ENCODE peak calls at places on chromosomes 3 and 15, in six cellular contexts. One of them, this sample, is unnamed.

GRCh38 chr3:43786102-43786952 is 95.6 kb downstream of the ABHD5 start:
- DNase-seq in AG04450: no peak
- DNase-seq in tibial artery: no peak
- DNase-seq in foreskin fibroblast: no peak
- DNase-seq in HFF-Myc: no peak
- DNase-seq in fibroblast of pulmonary artery: no peak
- DNase-seq in this sample: no peak

GRCh38 chr15:47652853-47653243 is 64.5 kb upstream of the SEMA6D start:
- DNase-seq in AG04450: no peak
- DNase-seq in tibial artery: no peak
- DNase-seq in foreskin fibroblast: no peak
- DNase-seq in HFF-Myc: no peak
- DNase-seq in fibroblast of pulmonary artery: no peak
- DNase-seq in this sample: no peak

GRCh38 chr3:61414456-61414855 is 146.9 kb upstream of the PTPRG start:
- DNase-seq in AG04450: no peak
- DNase-seq in tibial artery: no peak
- DNase-seq in foreskin fibroblast: no peak
- DNase-seq in HFF-Myc: no peak
- DNase-seq in fibroblast of pulmonary artery: no peak
- DNase-seq in this sample: no peak

GRCh38 chr15:45143946-45144345 is 14.2 kb downstream of the DUOX1 start:
- DNase-seq in AG04450: no peak
- DNase-seq in tibial artery: no peak
- DNase-seq in foreskin fibroblast: no peak
- DNase-seq in HFF-Myc: no peak
- DNase-seq in fibroblast of pulmonary artery: no peak
- DNase-seq in this sample: no peak

GRCh38 chr3:173622156-173622555 is 224.6 kb downstream of the NLGN1 start:
- DNase-seq in AG04450: no peak
- DNase-seq in tibial artery: no peak
- DNase-seq in foreskin fibroblast: peak
- DNase-seq in HFF-Myc: peak
- DNase-seq in fibroblast of pulmonary artery: no peak
- DNase-seq in this sample: peak

GRCh38 chr3:80308637-80309036 is 540.8 kb upstream of the ROBO1 start:
- DNase-seq in AG04450: no peak
- DNase-seq in tibial artery: peak
- DNase-seq in foreskin fibroblast: no peak
- DNase-seq in HFF-Myc: no peak
- DNase-seq in fibroblast of pulmonary artery: no peak
- DNase-seq in this sample: no peak

GRCh38 chr3:98952404-98952803 is 50.9 kb upstream of the DCBLD2 start:
- DNase-seq in AG04450: no peak
- DNase-seq in tibial artery: no peak
- DNase-seq in foreskin fibroblast: no peak
- DNase-seq in HFF-Myc: no peak
- DNase-seq in fibroblast of pulmonary artery: no peak
- DNase-seq in this sample: no peak

GRCh38 chr3:64889991-64890390 is 202.2 kb upstream of the ADAMTS9 start:
- DNase-seq in AG04450: no peak
- DNase-seq in tibial artery: peak
- DNase-seq in foreskin fibroblast: peak
- DNase-seq in HFF-Myc: no peak
- DNase-seq in fibroblast of pulmonary artery: peak
- DNase-seq in this sample: no peak

GRCh38 chr15:66738116-66738515 is 36.1 kb downstream of the SMAD6 start:
- DNase-seq in AG04450: no peak
- DNase-seq in tibial artery: no peak
- DNase-seq in foreskin fibroblast: no peak
- DNase-seq in HFF-Myc: no peak
- DNase-seq in fibroblast of pulmonary artery: no peak
- DNase-seq in this sample: no peak

GRCh38 chr15:86199467-86200145 is 119.9 kb downstream of the AGBL1 start:
- DNase-seq in AG04450: no peak
- DNase-seq in tibial artery: no peak
- DNase-seq in foreskin fibroblast: no peak
- DNase-seq in HFF-Myc: no peak
- DNase-seq in fibroblast of pulmonary artery: no peak
- DNase-seq in this sample: no peak

GRCh38 chr15:33860749-33861148 is 107.5 kb upstream of the CHRM5 start:
- DNase-seq in AG04450: no peak
- DNase-seq in tibial artery: no peak
- DNase-seq in foreskin fibroblast: peak
- DNase-seq in HFF-Myc: peak
- DNase-seq in fibroblast of pulmonary artery: peak
- DNase-seq in this sample: no peak

GRCh38 chr3:189167027-189167766 is 4.6 kb upstream of the TPRG1 start:
- DNase-seq in AG04450: no peak
- DNase-seq in tibial artery: no peak
- DNase-seq in foreskin fibroblast: no peak
- DNase-seq in HFF-Myc: no peak
- DNase-seq in fibroblast of pulmonary artery: no peak
- DNase-seq in this sample: no peak

GRCh38 chr3:123741058-123741511 is 143.0 kb downstream of the MYLK start:
- DNase-seq in AG04450: no peak
- DNase-seq in tibial artery: no peak
- DNase-seq in foreskin fibroblast: no peak
- DNase-seq in HFF-Myc: no peak
- DNase-seq in fibroblast of pulmonary artery: no peak
- DNase-seq in this sample: no peak

GRCh38 chr3:79521221-79521848 is 246.5 kb downstream of the ROBO1 start:
- DNase-seq in AG04450: no peak
- DNase-seq in tibial artery: no peak
- DNase-seq in foreskin fibroblast: peak
- DNase-seq in HFF-Myc: peak
- DNase-seq in fibroblast of pulmonary artery: peak
- DNase-seq in this sample: peak

GRCh38 chr15:78564743-78565096 is 600 bp upstream of the CHRNA5 start:
- DNase-seq in AG04450: no peak
- DNase-seq in tibial artery: no peak
- DNase-seq in foreskin fibroblast: no peak
- DNase-seq in HFF-Myc: no peak
- DNase-seq in fibroblast of pulmonary artery: no peak
- DNase-seq in this sample: no peak

GRCh38 chr3:126903521-126903920 is 79.4 kb upstream of the PLXNA1 start:
- DNase-seq in AG04450: no peak
- DNase-seq in tibial artery: peak
- DNase-seq in foreskin fibroblast: no peak
- DNase-seq in HFF-Myc: no peak
- DNase-seq in fibroblast of pulmonary artery: no peak
- DNase-seq in this sample: no peak

GRCh38 chr15:39641187-39641889 is 60.5 kb downstream of the THBS1 start:
- DNase-seq in AG04450: no peak
- DNase-seq in tibial artery: no peak
- DNase-seq in foreskin fibroblast: no peak
- DNase-seq in HFF-Myc: no peak
- DNase-seq in fibroblast of pulmonary artery: no peak
- DNase-seq in this sample: no peak

GRCh38 chr3:113496924-113497323 is 18.0 kb downstream of the SPICE1 start:
- DNase-seq in AG04450: no peak
- DNase-seq in tibial artery: no peak
- DNase-seq in foreskin fibroblast: peak
- DNase-seq in HFF-Myc: no peak
- DNase-seq in fibroblast of pulmonary artery: peak
- DNase-seq in this sample: peak

GRCh38 chr3:59290358-59290757 is 240.5 kb upstream of the CFAP20DC start:
- DNase-seq in AG04450: no peak
- DNase-seq in tibial artery: no peak
- DNase-seq in foreskin fibroblast: no peak
- DNase-seq in HFF-Myc: no peak
- DNase-seq in fibroblast of pulmonary artery: no peak
- DNase-seq in this sample: no peak

GRCh38 chr15:65632780-65633384 is 11.1 kb downstream of the SLC24A1 start:
- DNase-seq in AG04450: peak
- DNase-seq in tibial artery: no peak
- DNase-seq in foreskin fibroblast: no peak
- DNase-seq in HFF-Myc: no peak
- DNase-seq in fibroblast of pulmonary artery: no peak
- DNase-seq in this sample: no peak

GRCh38 chr3:194573680-194574437 is 59.4 kb downstream of the TMEM44 start:
- DNase-seq in AG04450: no peak
- DNase-seq in tibial artery: no peak
- DNase-seq in foreskin fibroblast: peak
- DNase-seq in HFF-Myc: no peak
- DNase-seq in fibroblast of pulmonary artery: peak
- DNase-seq in this sample: no peak

GRCh38 chr3:192887047-192887446 is 30.6 kb downstream of the MB21D2 start:
- DNase-seq in AG04450: no peak
- DNase-seq in tibial artery: no peak
- DNase-seq in foreskin fibroblast: peak
- DNase-seq in HFF-Myc: no peak
- DNase-seq in fibroblast of pulmonary artery: peak
- DNase-seq in this sample: peak

GRCh38 chr15:86915811-86916331 is 836.2 kb downstream of the AGBL1 start:
- DNase-seq in AG04450: peak
- DNase-seq in tibial artery: no peak
- DNase-seq in foreskin fibroblast: peak
- DNase-seq in HFF-Myc: peak
- DNase-seq in fibroblast of pulmonary artery: peak
- DNase-seq in this sample: peak

GRCh38 chr3:55690746-55691540 is 203.8 kb upstream of the WNT5A start:
- DNase-seq in AG04450: no peak
- DNase-seq in tibial artery: no peak
- DNase-seq in foreskin fibroblast: no peak
- DNase-seq in HFF-Myc: no peak
- DNase-seq in fibroblast of pulmonary artery: no peak
- DNase-seq in this sample: no peak

GRCh38 chr3:109683746-109684145 is 346.4 kb upstream of the DPPA4 start:
- DNase-seq in AG04450: no peak
- DNase-seq in tibial artery: no peak
- DNase-seq in foreskin fibroblast: peak
- DNase-seq in HFF-Myc: no peak
- DNase-seq in fibroblast of pulmonary artery: no peak
- DNase-seq in this sample: no peak

GRCh38 chr3:99967796-99968195 is 146.5 kb downstream of the FILIP1L start:
- DNase-seq in AG04450: no peak
- DNase-seq in tibial artery: no peak
- DNase-seq in foreskin fibroblast: peak
- DNase-seq in HFF-Myc: no peak
- DNase-seq in fibroblast of pulmonary artery: peak
- DNase-seq in this sample: no peak

GRCh38 chr3:179898024-179898423 is 138.7 kb downstream of the PEX5L start:
- DNase-seq in AG04450: peak
- DNase-seq in tibial artery: no peak
- DNase-seq in foreskin fibroblast: no peak
- DNase-seq in HFF-Myc: peak
- DNase-seq in fibroblast of pulmonary artery: peak
- DNase-seq in this sample: no peak

GRCh38 chr15:87154771-87155170 is 1075.1 kb downstream of the AGBL1 start:
- DNase-seq in AG04450: peak
- DNase-seq in tibial artery: no peak
- DNase-seq in foreskin fibroblast: no peak
- DNase-seq in HFF-Myc: no peak
- DNase-seq in fibroblast of pulmonary artery: peak
- DNase-seq in this sample: no peak

GRCh38 chr15:31332020-31332680 is 5.5 kb downstream of the KLF13 start:
- DNase-seq in AG04450: no peak
- DNase-seq in tibial artery: no peak
- DNase-seq in foreskin fibroblast: no peak
- DNase-seq in HFF-Myc: no peak
- DNase-seq in fibroblast of pulmonary artery: no peak
- DNase-seq in this sample: no peak

DNA sequence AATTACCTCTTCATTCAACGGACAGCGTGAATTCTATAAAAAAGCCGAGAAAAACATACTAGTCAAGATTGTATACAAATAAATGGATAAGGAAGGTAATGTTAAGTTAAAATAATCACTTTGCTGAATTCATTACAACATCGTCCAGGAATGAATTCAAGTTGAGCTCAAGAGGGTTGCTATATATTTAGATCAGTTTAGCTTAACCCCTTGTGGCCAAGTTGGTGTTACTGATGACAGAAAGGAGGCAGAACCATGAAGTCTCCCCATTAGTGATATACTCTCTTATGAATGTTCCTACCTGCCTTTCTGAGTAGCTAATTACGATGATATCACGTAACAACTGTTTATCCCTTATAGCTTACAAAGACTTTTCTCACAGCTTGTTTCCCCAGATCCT is 34.9 kb downstream of the UBR1 start:
- DNase-seq in AG04450: no peak
- DNase-seq in tibial artery: no peak
- DNase-seq in foreskin fibroblast: no peak
- DNase-seq in HFF-Myc: no peak
- DNase-seq in fibroblast of pulmonary artery: no peak
- DNase-seq in this sample: no peak
- TF ChIP-seq CTCF in AG04450: no peak
- TF ChIP-seq CTCF in tibial artery: no peak
- TF ChIP-seq CTCF in foreskin fibroblast: no peak
- TF ChIP-seq CTCF in HFF-Myc: no peak
- TF ChIP-seq CTCF in fibroblast of pulmonary artery: no peak
- TF ChIP-seq CTCF in this sample: no peak

GRCh38 chr3:11137627-11137959 is 16.7 kb upstream of the HRH1 start:
- DNase-seq in AG04450: no peak
- DNase-seq in tibial artery: no peak
- DNase-seq in foreskin fibroblast: no peak
- DNase-seq in HFF-Myc: no peak
- DNase-seq in fibroblast of pulmonary artery: no peak
- DNase-seq in this sample: no peak
- H3K4me3 ChIP-seq in AG04450: peak
- H3K4me3 ChIP-seq in tibial artery: peak
- H3K4me3 ChIP-seq in foreskin fibroblast: no peak
- H3K4me3 ChIP-seq in HFF-Myc: peak
- H3K4me3 ChIP-seq in fibroblast of pulmonary artery: peak
- H3K4me3 ChIP-seq in this sample: peak

DNA sequence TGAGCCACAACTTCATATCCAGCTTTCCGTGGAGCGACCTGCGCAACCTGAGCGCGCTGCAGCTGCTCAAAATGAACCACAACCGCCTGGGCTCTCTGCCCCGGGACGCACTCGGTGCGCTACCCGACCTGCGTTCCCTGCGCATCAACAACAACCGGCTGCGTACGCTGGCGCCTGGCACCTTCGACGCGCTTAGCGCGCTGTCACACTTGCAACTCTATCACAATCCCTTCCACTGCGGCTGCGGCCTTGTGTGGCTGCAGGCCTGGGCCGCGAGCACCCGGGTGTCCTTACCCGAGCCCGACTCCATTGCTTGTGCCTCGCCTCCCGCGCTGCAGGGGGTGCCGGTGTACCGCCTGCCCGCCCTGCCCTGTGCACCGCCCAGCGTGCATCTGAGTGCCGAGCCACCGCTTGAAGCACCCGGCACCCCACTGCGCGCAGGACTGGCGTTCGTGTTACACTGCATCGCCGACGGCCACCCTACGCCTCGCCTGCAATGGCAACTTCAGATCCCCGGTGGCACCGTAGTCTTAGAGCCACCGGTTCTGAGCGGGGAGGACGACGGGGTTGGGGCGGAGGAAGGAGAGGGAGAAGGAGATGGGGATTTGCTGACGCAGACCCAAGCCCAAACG is 2.8 kb downstream of the ISLR2 start:
- DNase-seq in AG04450: no peak
- DNase-seq in tibial artery: no peak
- DNase-seq in foreskin fibroblast: peak
- DNase-seq in HFF-Myc: no peak
- DNase-seq in fibroblast of pulmonary artery: no peak
- DNase-seq in this sample: no peak
- TF ChIP-seq CTCF in AG04450: no peak
- TF ChIP-seq CTCF in tibial artery: no peak
- TF ChIP-seq CTCF in foreskin fibroblast: no peak
- TF ChIP-seq CTCF in HFF-Myc: no peak
- TF ChIP-seq CTCF in fibroblast of pulmonary artery: no peak
- TF ChIP-seq CTCF in this sample: no peak

GRCh38 chr3:14520149-14520548 is 20.0 kb downstream of the GRIP2 start:
- DNase-seq in AG04450: no peak
- DNase-seq in tibial artery: peak
- DNase-seq in foreskin fibroblast: no peak
- DNase-seq in HFF-Myc: no peak
- DNase-seq in fibroblast of pulmonary artery: no peak
- DNase-seq in this sample: no peak
- H3K4me3 ChIP-seq in AG04450: no peak
- H3K4me3 ChIP-seq in tibial artery: no peak
- H3K4me3 ChIP-seq in foreskin fibroblast: no peak
- H3K4me3 ChIP-seq in HFF-Myc: no peak
- H3K4me3 ChIP-seq in fibroblast of pulmonary artery: no peak
- H3K4me3 ChIP-seq in this sample: no peak

This sample was measured in astrocyte of the cerebellum.